ENCODE peak calls at places on chromosome 6, in nine cellular contexts. M, C, H, N, Q, E, T, Y and B are unnamed samples.

GRCh38 chr6:706161-706560 is 13.2 kb upstream of the EXOC2 start:
- DNase-seq in H (no peak), N (no peak), Y (no peak), M (no peak), C (no peak), T (no peak), Q (no peak), E (peak), B (no peak)

GRCh38 chr6:3390698-3391097 is 66.2 kb downstream of the SLC22A23 start:
- DNase-seq in Y (peak), T (no peak), N (no peak), C (peak), E (peak), M (peak), H (no peak), Q (peak), B (peak)

GRCh38 chr6:140908505-140908904 is 1224.2 kb upstream of the GJE1 start:
- DNase-seq in Y (no peak), C (no peak), E (no peak), M (no peak), Q (no peak), T (no peak), H (no peak), N (no peak), B (no peak)

GRCh38 chr6:53651149-53651763 is 14.3 kb downstream of the KLHL31 start:
- DNase-seq in Y (peak), H (peak), C (peak), N (peak), Q (no peak), E (peak), M (no peak), T (peak), B (peak)

GRCh38 chr6:34295721-34296120 is 46.9 kb upstream of the SMIM29 start:
- DNase-seq in M (no peak), E (peak), T (peak), H (no peak), Q (no peak), Y (no peak), C (no peak), N (no peak), B (no peak)

GRCh38 chr6:35019831-35020230 is 121.3 kb downstream of the TCP11 start:
- DNase-seq in N (no peak), Y (no peak), T (no peak), E (no peak), Q (no peak), M (no peak), H (peak), C (no peak), B (no peak)

GRCh38 chr6:82877213-82878195 is 188.1 kb downstream of the UBE3D start:
- DNase-seq in E (no peak), M (no peak), H (no peak), C (peak), T (no peak), N (no peak), Q (no peak), Y (no peak), B (no peak)

GRCh38 chr6:88921734-88922133 is 41.7 kb downstream of the RNGTT start:
- DNase-seq in Y (no peak), C (no peak), Q (no peak), T (no peak), M (no peak), N (no peak), H (no peak), E (no peak), B (no peak)

GRCh38 chr6:22829070-22829469 is 259.7 kb downstream of the HDGFL1 start:
- DNase-seq in Y (no peak), N (no peak), E (no peak), T (no peak), Q (no peak), H (no peak), C (no peak), M (no peak), B (no peak)

GRCh38 chr6:75430631-75431345 is 62.8 kb downstream of the FILIP1 start:
- DNase-seq in E (peak), Q (no peak), M (no peak), Y (no peak), C (peak), N (no peak), H (no peak), T (no peak), B (no peak)

GRCh38 chr6:73452107-73452461 is at the start of gene CGAS:
- DNase-seq in Q (peak), Y (peak), C (peak), E (peak), H (no peak), M (no peak), N (peak), T (peak), B (peak)

GRCh38 chr6:33966536-33966935 is 162.7 kb upstream of the MLN start:
- DNase-seq in Y (no peak), N (no peak), Q (no peak), M (no peak), H (peak), E (no peak), T (no peak), C (no peak), B (peak)

GRCh38 chr6:106572875-106573575 is 56.3 kb downstream of the RTN4IP1 start:
- DNase-seq in H (no peak), M (no peak), Y (no peak), C (no peak), T (no peak), N (no peak), E (no peak), Q (no peak), B (no peak)

GRCh38 chr6:136511921-136512320 is 38.3 kb downstream of the MAP7 start:
- DNase-seq in T (no peak), N (no peak), M (no peak), H (no peak), C (no peak), E (no peak), Y (no peak), Q (no peak), B (peak)

GRCh38 chr6:162964703-162965140 is 236.9 kb downstream of the PACRG start:
- DNase-seq in T (no peak), C (peak), Y (peak), N (no peak), Q (peak), E (peak), H (no peak), M (peak), B (peak)

GRCh38 chr6:84762220-84762940 is 2.0 kb downstream of the TBX18 start:
- DNase-seq in C (peak), Y (peak), E (peak), N (no peak), H (no peak), T (no peak), M (no peak), Q (no peak), B (no peak)

GRCh38 chr6:85449388-85449817 is 480 bp upstream of the NT5E start:
- DNase-seq in C (peak), T (no peak), H (no peak), Q (no peak), N (peak), Y (peak), E (peak), M (no peak), B (peak)

GRCh38 chr6:2257358-2257757 is 12.0 kb upstream of the GMDS start:
- DNase-seq in Y (no peak), H (no peak), T (no peak), E (no peak), M (no peak), C (no peak), N (no peak), Q (no peak), B (no peak)

GRCh38 chr6:34391711-34392496 is 565 bp downstream of the NUDT3 start:
- DNase-seq in E (peak), M (no peak), Y (peak), C (peak), T (peak), Q (peak), N (peak), H (peak), B (peak)

GRCh38 chr6:41547799-41548097 is 1.6 kb downstream of the FOXP4 start:
- DNase-seq in Y (no peak), Q (no peak), N (no peak), T (no peak), C (no peak), M (no peak), H (no peak), E (no peak), B (peak)

GRCh38 chr6:2375443-2375842 is 130.0 kb upstream of the GMDS start:
- DNase-seq in C (no peak), T (no peak), E (no peak), M (no peak), Q (no peak), H (no peak), N (no peak), Y (no peak), B (no peak)

GRCh38 chr6:88989215-88989614 is 25.8 kb upstream of the RNGTT start:
- DNase-seq in Q (no peak), C (peak), T (no peak), N (no peak), Y (peak), E (peak), M (no peak), H (no peak), B (no peak)

GRCh38 chr6:85008311-85009015 is 244.1 kb upstream of the TBX18 start:
- DNase-seq in M (no peak), T (no peak), H (no peak), Q (no peak), N (no peak), C (peak), E (peak), Y (no peak), B (no peak)

GRCh38 chr6:22877946-22878705 is 308.8 kb downstream of the HDGFL1 start:
- DNase-seq in Q (no peak), T (no peak), N (no peak), E (peak), C (peak), Y (peak), M (no peak), H (peak), B (no peak)

GRCh38 chr6:7773322-7773721 is 47.4 kb downstream of the BMP6 start:
- DNase-seq in Y (no peak), T (no peak), Q (no peak), C (no peak), H (no peak), E (no peak), M (no peak), N (no peak), B (no peak)

GRCh38 chr6:84422380-84422968 is 195.0 kb upstream of the CEP162 start:
- DNase-seq in H (peak), T (no peak), M (no peak), E (peak), Y (peak), Q (peak), N (no peak), C (peak), B (peak)

GRCh38 chr6:9527679-9528286 is 887.1 kb downstream of the TFAP2A start:
- DNase-seq in Y (peak), M (no peak), N (no peak), E (peak), T (no peak), H (no peak), Q (no peak), C (no peak), B (no peak)

GRCh38 chr6:42704251-42704936 is 18.0 kb downstream of the PRPH2 start:
- DNase-seq in E (no peak), Y (peak), H (peak), T (no peak), Q (no peak), C (no peak), N (no peak), M (no peak), B (peak)

GRCh38 chr6:24145690-24146131 is 19.7 kb downstream of the NRSN1 start:
- DNase-seq in E (no peak), M (no peak), C (no peak), Y (no peak), H (no peak), T (no peak), Q (no peak), N (no peak), B (no peak)

GRCh38 chr6:41642960-41643898 is 5.0 kb downstream of the MDFI start:
- DNase-seq in Q (no peak), N (no peak), T (no peak), E (no peak), H (peak), Y (no peak), C (no peak), M (no peak), B (peak)

GRCh38 chr6:2542858-2543218 is 207.9 kb downstream of the MYLK4 start:
- DNase-seq in H (no peak), Q (no peak), Y (peak), E (peak), T (no peak), N (peak), C (peak), M (peak), B (no peak)

GRCh38 chr6:167762259-167762962 is 64.3 kb upstream of the AFDN start:
- DNase-seq in Q (no peak), E (peak), Y (no peak), C (no peak), M (no peak), H (peak), N (no peak), T (no peak), B (no peak)

DNA sequence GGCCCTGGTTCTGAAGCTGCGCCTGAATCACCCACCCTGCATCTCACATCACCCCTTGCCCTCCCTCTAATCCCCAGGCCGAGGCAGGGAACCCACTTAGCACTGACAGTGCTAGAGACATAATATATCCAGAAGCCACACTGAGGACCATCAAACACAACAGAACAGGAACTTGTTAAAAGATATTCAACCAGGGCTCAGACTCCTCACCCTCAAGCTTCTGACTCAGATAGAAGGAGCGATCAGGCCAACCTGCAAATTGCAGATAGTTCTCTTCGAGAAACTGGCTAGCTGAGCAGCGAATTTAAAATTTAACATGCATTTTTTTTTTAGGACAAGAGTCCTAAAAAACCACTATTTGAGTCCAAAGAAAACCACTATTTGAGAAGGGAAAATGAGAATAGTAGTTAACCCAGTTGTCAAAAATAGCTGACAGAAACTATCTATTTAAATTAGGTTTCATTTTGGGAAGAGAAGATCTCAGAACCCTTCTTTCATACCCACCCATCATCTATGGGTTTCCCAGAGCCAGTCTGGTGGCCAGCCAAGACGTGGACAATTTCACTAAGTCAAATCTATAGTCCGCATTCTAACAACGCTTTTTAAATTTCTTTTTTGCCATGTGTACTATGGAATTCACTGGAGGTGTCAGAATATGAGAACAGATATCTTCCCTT is 95.6 kb downstream of the OPRM1 start:
- DNase-seq in T (no peak), Y (no peak), H (no peak), M (no peak), C (no peak), N (no peak), Q (no peak), E (no peak), B (no peak)
- H3K4me3 ChIP-seq in T (no peak), Y (no peak), H (no peak), M (no peak), C (no peak), N (no peak), Q (no peak), E (no peak), B (no peak)

GRCh38 chr6:110723017-110723416 is 92.3 kb downstream of the CDK19 start:
- DNase-seq in C (no peak), Q (no peak), M (no peak), H (no peak), T (no peak), N (no peak), E (no peak), Y (no peak), B (no peak)
- H3K4me3 ChIP-seq in C (no peak), Q (no peak), M (no peak), H (no peak), T (no peak), N (no peak), E (no peak), Y (no peak), B (no peak)

GRCh38 chr6:144036064-144036873 is 28.2 kb upstream of the PLAGL1 start:
- DNase-seq in C (peak), N (no peak), E (peak), M (no peak), T (no peak), H (peak), Q (no peak), Y (peak), B (peak)
- H3K4me3 ChIP-seq in C (peak), N (peak), E (peak), M (no peak), T (no peak), H (no peak), Q (peak), Y (peak), B (peak)

GRCh38 chr6:146856296-146856695 is 257.5 kb downstream of the ADGB start:
- DNase-seq in Y (no peak), M (no peak), E (no peak), T (no peak), H (no peak), Q (no peak), C (no peak), N (no peak), B (no peak)

GRCh38 chr6:146857960-146858308 is 259.2 kb downstream of the ADGB start:
- DNase-seq in M (no peak), E (no peak), Q (no peak), Y (no peak), N (no peak), C (no peak), T (no peak), H (peak), B (no peak)

GRCh38 chr6:146855889-146856288 is 257.1 kb downstream of the ADGB start:
- DNase-seq in E (no peak), C (no peak), T (no peak), Q (no peak), H (no peak), M (no peak), Y (no peak), N (no peak), B (no peak)

GRCh38 chr6:146859206-146859605 is 260.4 kb downstream of the ADGB start:
- DNase-seq in Y (no peak), C (no peak), Q (no peak), H (no peak), E (no peak), T (no peak), N (no peak), M (no peak), B (no peak)

GRCh38 chr6:146857180-146857959 is 258.6 kb downstream of the ADGB start:
- DNase-seq in C (peak), N (peak), T (peak), H (peak), Q (peak), E (peak), M (no peak), Y (peak), B (peak)
- H3K4me3 ChIP-seq in C (peak), N (peak), T (no peak), H (peak), Q (peak), E (no peak), M (no peak), Y (peak), B (no peak)

DNA sequence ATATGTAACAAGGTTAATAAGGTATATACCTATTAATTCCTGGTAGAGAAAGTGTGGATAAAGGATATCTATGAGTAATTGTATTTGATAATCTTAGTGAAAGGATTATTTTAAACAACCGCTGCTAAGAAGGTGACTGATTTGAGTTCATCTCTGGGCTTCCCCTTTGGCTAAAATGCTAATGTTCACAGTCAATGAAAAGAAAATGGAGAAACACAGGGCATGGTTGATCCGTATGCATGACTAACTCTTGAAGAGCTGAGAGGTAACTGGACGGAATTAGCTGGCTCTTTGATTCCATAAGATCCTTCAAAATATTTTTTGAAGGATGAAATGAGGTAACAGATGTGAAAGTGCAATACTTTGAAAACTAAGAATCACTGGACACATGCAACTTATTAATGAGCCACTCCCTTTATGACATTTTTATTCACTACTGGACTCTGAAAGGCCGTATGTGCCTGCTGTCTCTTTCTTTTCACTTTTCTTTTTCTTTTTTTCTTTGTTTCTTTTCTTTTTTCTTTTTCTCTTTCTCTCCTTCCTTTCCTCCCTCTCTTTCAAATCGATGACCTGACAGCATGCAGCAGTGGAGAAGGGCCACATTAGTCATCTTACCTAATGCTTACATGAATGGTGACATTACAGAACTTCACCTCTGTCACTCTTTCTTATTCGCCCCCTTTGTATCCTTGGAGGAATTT is 464.6 kb downstream of the CDKAL1 start:
- DNase-seq in Y (no peak), Q (no peak), M (no peak), C (no peak), E (no peak), H (no peak), T (no peak), N (no peak), B (no peak)
- H3K4me3 ChIP-seq in Y (no peak), Q (no peak), M (no peak), C (no peak), E (no peak), H (no peak), T (no peak), N (no peak), B (no peak)

DNA sequence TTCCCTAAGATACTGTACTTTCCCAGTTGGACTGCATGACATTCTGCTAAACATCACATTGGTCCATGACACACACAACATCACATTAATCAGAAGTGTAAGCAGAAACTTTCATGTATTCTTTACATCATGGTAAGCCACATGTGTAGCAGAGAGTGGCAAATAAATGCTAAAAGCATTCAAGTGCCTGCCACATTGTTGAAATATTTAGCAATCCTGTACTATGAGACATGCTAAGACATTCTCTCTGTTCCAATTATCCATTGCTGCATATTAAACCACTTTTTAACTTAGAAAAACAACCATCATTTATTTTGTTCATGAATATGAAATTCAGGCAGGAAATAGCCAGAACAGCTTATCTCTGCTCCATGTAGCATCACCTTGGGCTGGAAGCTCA is 207.7 kb upstream of the GJE1 start:
- DNase-seq in H (no peak), T (no peak), M (no peak), C (no peak), N (no peak), Y (peak), E (peak), Q (no peak), B (no peak)
- H3K4me3 ChIP-seq in H (no peak), T (no peak), M (no peak), C (no peak), N (no peak), Y (no peak), E (no peak), Q (no peak), B (no peak)

GRCh38 chr6:125812394-125813231 is 21.9 kb downstream of the NCOA7 start:
- DNase-seq in Y (peak), C (peak), H (no peak), T (no peak), Q (no peak), M (no peak), N (no peak), E (peak), B (no peak)
- H3K4me3 ChIP-seq in Y (peak), C (peak), H (no peak), T (no peak), Q (no peak), M (no peak), N (no peak), E (peak), B (no peak)